ENCODE peak calls at places on chromosomes 12 and 14, in seven cellular contexts. N, F, H, V, L, I and B are unnamed samples.

GRCh38 chr14:75981426-75981825 is 369 bp downstream of the TGFB3 start:
- DNase-seq in N (peak; percentile 4), F (peak; percentile 46), H (no peak), V (no peak), L (peak; percentile 62), I (no peak), B (no peak)

GRCh38 chr14:61948376-61948775 is 186.2 kb downstream of the SNAPC1 start:
- DNase-seq in N (no peak), F (no peak), H (no peak), V (no peak), L (no peak), I (no peak), B (no peak)

GRCh38 chr14:63493246-63493645 is 49.9 kb downstream of the PPP2R5E start:
- DNase-seq in N (no peak), F (no peak), H (no peak), V (peak; percentile 15), L (peak; percentile 9), I (peak; percentile 45), B (peak; percentile 44)

GRCh38 chr12:2395352-2395977 is 342.7 kb downstream of the CACNA1C start:
- DNase-seq in N (no peak), F (peak; percentile 13), H (no peak), V (peak; percentile 38), L (peak; percentile 69), I (no peak), B (no peak)

GRCh38 chr12:8030189-8030588 is 2.3 kb upstream of the FOXJ2 start:
- DNase-seq in N (no peak), F (no peak), H (no peak), V (no peak), L (no peak), I (no peak), B (no peak)

GRCh38 chr14:69760810-69761209 is 6.1 kb upstream of the SRSF5 start:
- DNase-seq in N (no peak), F (no peak), H (no peak), V (no peak), L (no peak), I (peak; percentile 50), B (no peak)

GRCh38 chr12:57985685-57986084 is 44.3 kb downstream of the ATP23 start:
- DNase-seq in N (no peak), F (no peak), H (no peak), V (no peak), L (no peak), I (no peak), B (no peak)

GRCh38 chr12:122081697-122082221 is 3.2 kb downstream of the MLXIP start:
- DNase-seq in N (peak; percentile 59), F (no peak), H (no peak), V (no peak), L (no peak), I (peak; percentile 97), B (no peak)

GRCh38 chr12:102903318-102904007 is 13.6 kb downstream of the PAH start:
- DNase-seq in N (no peak), F (no peak), H (no peak), V (no peak), L (no peak), I (no peak), B (no peak)

GRCh38 chr12:47729233-47729632 is 3.9 kb upstream of the ENDOU start:
- DNase-seq in N (no peak), F (no peak), H (no peak), V (no peak), L (no peak), I (no peak), B (no peak)

GRCh38 chr12:68267892-68268396 is 14.5 kb upstream of the IL22 start:
- DNase-seq in N (no peak), F (no peak), H (peak; percentile 56), V (no peak), L (no peak), I (no peak), B (peak; percentile 64)

GRCh38 chr12:109743076-109743910 is 29.7 kb downstream of the FAM222A start:
- DNase-seq in N (no peak), F (no peak), H (no peak), V (no peak), L (no peak), I (no peak), B (no peak)

GRCh38 chr12:53974084-53975018 is at the start of gene HOTAIR:
- DNase-seq in N (no peak), F (peak; percentile 18), H (no peak), V (no peak), L (no peak), I (no peak), B (no peak)

GRCh38 chr12:85016423-85016822 is 19.7 kb downstream of the TSPAN19 start:
- DNase-seq in N (no peak), F (no peak), H (peak; percentile 38), V (no peak), L (no peak), I (no peak), B (peak; percentile 94)

GRCh38 chr14:65972891-65973290 is 513.3 kb upstream of the CCDC196 start:
- DNase-seq in N (no peak), F (no peak), H (no peak), V (no peak), L (no peak), I (no peak), B (peak; percentile 15)

GRCh38 chr12:106766393-106766826 is 8.1 kb upstream of the RIC8B start:
- DNase-seq in N (no peak), F (no peak), H (no peak), V (no peak), L (no peak), I (no peak), B (no peak)

GRCh38 chr12:55515696-55516095 is 23.5 kb downstream of the OR6C68 start:
- DNase-seq in N (no peak), F (no peak), H (no peak), V (no peak), L (no peak), I (no peak), B (peak; percentile 2)

GRCh38 chr14:50778757-50779483 is 52.0 kb downstream of the NIN start:
- DNase-seq in N (no peak), F (no peak), H (no peak), V (no peak), L (no peak), I (no peak), B (peak; percentile 25)

GRCh38 chr14:30242742-30243141 is 315.1 kb upstream of the PRKD1 start:
- DNase-seq in N (no peak), F (no peak), H (no peak), V (no peak), L (no peak), I (no peak), B (no peak)

GRCh38 chr14:32134448-32135070 is 57.5 kb downstream of the ARHGAP5 start:
- DNase-seq in N (no peak), F (peak; percentile 64), H (peak; percentile 38), V (no peak), L (no peak), I (no peak), B (peak; percentile 70)

GRCh38 chr14:90880282-90880681 is 64.1 kb upstream of the TTC7B start:
- DNase-seq in N (no peak), F (no peak), H (no peak), V (no peak), L (no peak), I (no peak), B (no peak)

GRCh38 chr12:43621262-43621661 is 69.3 kb upstream of the ADAMTS20 start:
- DNase-seq in N (no peak), F (no peak), H (no peak), V (no peak), L (no peak), I (no peak), B (no peak)

GRCh38 chr14:103705158-103705523 is 10.1 kb downstream of the XRCC3 start:
- DNase-seq in N (no peak), F (no peak), H (no peak), V (no peak), L (no peak), I (no peak), B (no peak)

GRCh38 chr12:30989754-30990153 is 63.2 kb downstream of the TSPAN11 start:
- DNase-seq in N (no peak), F (peak; percentile 74), H (no peak), V (peak; percentile 82), L (peak; percentile 96), I (peak; percentile 19), B (no peak)

GRCh38 chr14:22491683-22492483 is 97.1 kb downstream of the DAD1 start:
- DNase-seq in N (peak; percentile 12), F (no peak), H (no peak), V (no peak), L (no peak), I (no peak), B (no peak)

GRCh38 chr12:117890137-117890536 is 78.7 kb downstream of the KSR2 start:
- DNase-seq in N (no peak), F (no peak), H (no peak), V (no peak), L (no peak), I (no peak), B (no peak)

GRCh38 chr12:6140646-6141045 is 16.2 kb upstream of the VWF start:
- DNase-seq in N (no peak), F (no peak), H (no peak), V (no peak), L (no peak), I (no peak), B (no peak)